ENCODE peak calls at places on chromosomes 5 and 9, in ten cellular contexts. One of them, this sample, is unnamed.

GRCh38 chr5:125412561-125413535 is 666.4 kb upstream of the ZNF608 start:
- DNase-seq in neural crest cell: peak
- DNase-seq in H9: peak
- DNase-seq in AG04450: peak
- DNase-seq in suprapubic skin: peak
- DNase-seq in lower lobe of right lung: peak
- DNase-seq in omental fat pad: no peak
- DNase-seq in keratinocyte: no peak
- DNase-seq in lower leg skin: peak
- DNase-seq in ovary: peak
- DNase-seq in this sample: peak

GRCh38 chr5:131763968-131764367 is 32.8 kb downstream of the FNIP1 start:
- DNase-seq in neural crest cell: no peak
- DNase-seq in H9: no peak
- DNase-seq in AG04450: no peak
- DNase-seq in suprapubic skin: no peak
- DNase-seq in lower lobe of right lung: no peak
- DNase-seq in omental fat pad: no peak
- DNase-seq in keratinocyte: no peak
- DNase-seq in lower leg skin: no peak
- DNase-seq in ovary: no peak
- DNase-seq in this sample: no peak

GRCh38 chr9:124007157-124007460 is 4.5 kb upstream of the LHX2 start:
- DNase-seq in neural crest cell: no peak
- DNase-seq in H9: no peak
- DNase-seq in AG04450: no peak
- DNase-seq in suprapubic skin: no peak
- DNase-seq in lower lobe of right lung: no peak
- DNase-seq in omental fat pad: no peak
- DNase-seq in keratinocyte: no peak
- DNase-seq in lower leg skin: no peak
- DNase-seq in ovary: no peak
- DNase-seq in this sample: no peak

GRCh38 chr9:83231039-83231438 is 168.1 kb upstream of the RASEF start:
- DNase-seq in neural crest cell: no peak
- DNase-seq in H9: no peak
- DNase-seq in AG04450: no peak
- DNase-seq in suprapubic skin: no peak
- DNase-seq in lower lobe of right lung: no peak
- DNase-seq in omental fat pad: no peak
- DNase-seq in keratinocyte: no peak
- DNase-seq in lower leg skin: no peak
- DNase-seq in ovary: no peak
- DNase-seq in this sample: no peak

GRCh38 chr5:12951846-12952245 is 992.6 kb downstream of the DNAH5 start:
- DNase-seq in neural crest cell: no peak
- DNase-seq in H9: no peak
- DNase-seq in AG04450: no peak
- DNase-seq in suprapubic skin: no peak
- DNase-seq in lower lobe of right lung: no peak
- DNase-seq in omental fat pad: no peak
- DNase-seq in keratinocyte: no peak
- DNase-seq in lower leg skin: no peak
- DNase-seq in ovary: no peak
- DNase-seq in this sample: no peak

GRCh38 chr9:107215381-107215780 is 67.7 kb upstream of the RAD23B start:
- DNase-seq in neural crest cell: no peak
- DNase-seq in H9: no peak
- DNase-seq in AG04450: no peak
- DNase-seq in suprapubic skin: no peak
- DNase-seq in lower lobe of right lung: no peak
- DNase-seq in omental fat pad: no peak
- DNase-seq in keratinocyte: no peak
- DNase-seq in lower leg skin: no peak
- DNase-seq in ovary: no peak
- DNase-seq in this sample: no peak

GRCh38 chr5:18375637-18376036 is 741.4 kb downstream of the TAF11L14 start:
- DNase-seq in neural crest cell: no peak
- DNase-seq in H9: no peak
- DNase-seq in AG04450: no peak
- DNase-seq in suprapubic skin: no peak
- DNase-seq in lower lobe of right lung: no peak
- DNase-seq in omental fat pad: no peak
- DNase-seq in keratinocyte: no peak
- DNase-seq in lower leg skin: no peak
- DNase-seq in ovary: no peak
- DNase-seq in this sample: no peak

GRCh38 chr5:55650391-55650790 is 61.7 kb downstream of the SLC38A9 start:
- DNase-seq in neural crest cell: no peak
- DNase-seq in H9: no peak
- DNase-seq in AG04450: no peak
- DNase-seq in suprapubic skin: no peak
- DNase-seq in lower lobe of right lung: no peak
- DNase-seq in omental fat pad: no peak
- DNase-seq in keratinocyte: no peak
- DNase-seq in lower leg skin: no peak
- DNase-seq in ovary: no peak
- DNase-seq in this sample: no peak

GRCh38 chr9:132042324-132042723 is 37.3 kb downstream of the MED27 start:
- DNase-seq in neural crest cell: no peak
- DNase-seq in H9: no peak
- DNase-seq in AG04450: peak
- DNase-seq in suprapubic skin: no peak
- DNase-seq in lower lobe of right lung: no peak
- DNase-seq in omental fat pad: no peak
- DNase-seq in keratinocyte: peak
- DNase-seq in lower leg skin: no peak
- DNase-seq in ovary: no peak
- DNase-seq in this sample: no peak

GRCh38 chr5:126449751-126450271 is 26.6 kb downstream of the GRAMD2B start:
- DNase-seq in neural crest cell: no peak
- DNase-seq in H9: no peak
- DNase-seq in AG04450: no peak
- DNase-seq in suprapubic skin: no peak
- DNase-seq in lower lobe of right lung: no peak
- DNase-seq in omental fat pad: no peak
- DNase-seq in keratinocyte: no peak
- DNase-seq in lower leg skin: no peak
- DNase-seq in ovary: no peak
- DNase-seq in this sample: no peak

GRCh38 chr5:147445951-147446350 is 63.9 kb downstream of the DPYSL3 start:
- DNase-seq in neural crest cell: no peak
- DNase-seq in H9: no peak
- DNase-seq in AG04450: no peak
- DNase-seq in suprapubic skin: no peak
- DNase-seq in lower lobe of right lung: no peak
- DNase-seq in omental fat pad: no peak
- DNase-seq in keratinocyte: no peak
- DNase-seq in lower leg skin: no peak
- DNase-seq in ovary: no peak
- DNase-seq in this sample: no peak

GRCh38 chr5:14742427-14743010 is 78.0 kb downstream of the OTULIN start:
- DNase-seq in neural crest cell: no peak
- DNase-seq in H9: no peak
- DNase-seq in AG04450: no peak
- DNase-seq in suprapubic skin: no peak
- DNase-seq in lower lobe of right lung: no peak
- DNase-seq in omental fat pad: no peak
- DNase-seq in keratinocyte: no peak
- DNase-seq in lower leg skin: no peak
- DNase-seq in ovary: no peak
- DNase-seq in this sample: no peak

GRCh38 chr9:75087824-75088645 is at the start of the genes NMRK1 and OSTF1:
- DNase-seq in neural crest cell: peak
- DNase-seq in H9: peak
- DNase-seq in AG04450: peak
- DNase-seq in suprapubic skin: peak
- DNase-seq in lower lobe of right lung: peak
- DNase-seq in omental fat pad: peak
- DNase-seq in keratinocyte: no peak
- DNase-seq in lower leg skin: peak
- DNase-seq in ovary: peak
- DNase-seq in this sample: peak
- TF ChIP-seq CTCF in neural crest cell: no peak
- TF ChIP-seq CTCF in H9: no peak
- TF ChIP-seq CTCF in AG04450: no peak
- TF ChIP-seq CTCF in suprapubic skin: no peak
- TF ChIP-seq CTCF in lower lobe of right lung: no peak
- TF ChIP-seq CTCF in omental fat pad: no peak
- TF ChIP-seq CTCF in keratinocyte: no peak
- TF ChIP-seq CTCF in lower leg skin: no peak
- TF ChIP-seq CTCF in ovary: no peak
- TF ChIP-seq CTCF in this sample: no peak

GRCh38 chr5:77645995-77646639 is 7.6 kb upstream of the OTP start:
- DNase-seq in neural crest cell: no peak
- DNase-seq in H9: no peak
- DNase-seq in AG04450: no peak
- DNase-seq in suprapubic skin: no peak
- DNase-seq in lower lobe of right lung: no peak
- DNase-seq in omental fat pad: no peak
- DNase-seq in keratinocyte: no peak
- DNase-seq in lower leg skin: no peak
- DNase-seq in ovary: no peak
- DNase-seq in this sample: no peak

GRCh38 chr5:77644443-77645157 is 6.1 kb upstream of the OTP start:
- DNase-seq in neural crest cell: no peak
- DNase-seq in H9: peak
- DNase-seq in AG04450: no peak
- DNase-seq in suprapubic skin: no peak
- DNase-seq in lower lobe of right lung: no peak
- DNase-seq in omental fat pad: no peak
- DNase-seq in keratinocyte: no peak
- DNase-seq in lower leg skin: no peak
- DNase-seq in ovary: no peak
- DNase-seq in this sample: no peak

GRCh38 chr5:77643654-77644404 is 5.3 kb upstream of the OTP start:
- DNase-seq in neural crest cell: no peak
- DNase-seq in H9: no peak
- DNase-seq in AG04450: no peak
- DNase-seq in suprapubic skin: no peak
- DNase-seq in lower lobe of right lung: no peak
- DNase-seq in omental fat pad: no peak
- DNase-seq in keratinocyte: no peak
- DNase-seq in lower leg skin: no peak
- DNase-seq in ovary: no peak
- DNase-seq in this sample: no peak

GRCh38 chr5:77642915-77643653 is 4.6 kb upstream of the OTP start:
- DNase-seq in neural crest cell: no peak
- DNase-seq in H9: peak
- DNase-seq in AG04450: no peak
- DNase-seq in suprapubic skin: no peak
- DNase-seq in lower lobe of right lung: no peak
- DNase-seq in omental fat pad: no peak
- DNase-seq in keratinocyte: no peak
- DNase-seq in lower leg skin: no peak
- DNase-seq in ovary: no peak
- DNase-seq in this sample: no peak

GRCh38 chr5:77645158-77645994 is 6.9 kb upstream of the OTP start:
- DNase-seq in neural crest cell: no peak
- DNase-seq in H9: peak
- DNase-seq in AG04450: no peak
- DNase-seq in suprapubic skin: no peak
- DNase-seq in lower lobe of right lung: peak
- DNase-seq in omental fat pad: no peak
- DNase-seq in keratinocyte: no peak
- DNase-seq in lower leg skin: no peak
- DNase-seq in ovary: no peak
- DNase-seq in this sample: peak
- TF ChIP-seq CTCF in neural crest cell: peak
- TF ChIP-seq CTCF in H9: peak
- TF ChIP-seq CTCF in AG04450: peak
- TF ChIP-seq CTCF in suprapubic skin: peak
- TF ChIP-seq CTCF in lower lobe of right lung: peak
- TF ChIP-seq CTCF in omental fat pad: no peak
- TF ChIP-seq CTCF in keratinocyte: no peak
- TF ChIP-seq CTCF in lower leg skin: no peak
- TF ChIP-seq CTCF in ovary: no peak
- TF ChIP-seq CTCF in this sample: peak

DNA sequence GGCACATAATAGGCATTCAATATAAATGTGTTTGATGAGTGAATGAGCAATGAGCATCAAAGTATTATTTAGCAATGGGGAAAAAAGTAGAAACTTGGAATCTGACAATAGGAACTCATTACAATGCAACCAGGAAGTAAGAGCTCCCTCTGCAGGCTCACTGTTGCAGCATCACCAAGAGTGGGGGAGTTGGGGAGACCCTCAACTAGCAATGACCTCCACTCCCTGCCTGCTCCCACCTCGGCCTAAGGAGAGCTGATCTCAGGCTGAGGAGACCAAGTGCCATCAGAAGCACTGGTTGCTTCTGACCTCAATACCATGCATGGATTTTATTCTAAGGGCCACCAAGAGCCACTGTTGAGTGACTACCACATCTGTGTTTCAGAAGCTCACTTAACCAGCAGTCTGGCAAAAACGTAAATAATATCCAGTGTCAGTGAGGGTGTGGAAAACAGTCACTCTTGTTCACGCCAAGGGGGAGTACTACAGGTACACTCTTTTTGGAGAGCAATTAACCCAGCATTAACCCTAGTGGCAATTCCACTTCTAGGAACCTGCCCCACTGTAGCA is 8.0 kb downstream of the VDAC1 start:
- DNase-seq in neural crest cell: no peak
- DNase-seq in H9: peak
- DNase-seq in AG04450: no peak
- DNase-seq in suprapubic skin: no peak
- DNase-seq in lower lobe of right lung: no peak
- DNase-seq in omental fat pad: no peak
- DNase-seq in keratinocyte: no peak
- DNase-seq in lower leg skin: no peak
- DNase-seq in ovary: no peak
- DNase-seq in this sample: no peak
- TF ChIP-seq CTCF in neural crest cell: peak
- TF ChIP-seq CTCF in H9: peak
- TF ChIP-seq CTCF in AG04450: peak
- TF ChIP-seq CTCF in suprapubic skin: peak
- TF ChIP-seq CTCF in lower lobe of right lung: peak
- TF ChIP-seq CTCF in omental fat pad: no peak
- TF ChIP-seq CTCF in keratinocyte: peak
- TF ChIP-seq CTCF in lower leg skin: no peak
- TF ChIP-seq CTCF in ovary: no peak
- TF ChIP-seq CTCF in this sample: no peak

DNA sequence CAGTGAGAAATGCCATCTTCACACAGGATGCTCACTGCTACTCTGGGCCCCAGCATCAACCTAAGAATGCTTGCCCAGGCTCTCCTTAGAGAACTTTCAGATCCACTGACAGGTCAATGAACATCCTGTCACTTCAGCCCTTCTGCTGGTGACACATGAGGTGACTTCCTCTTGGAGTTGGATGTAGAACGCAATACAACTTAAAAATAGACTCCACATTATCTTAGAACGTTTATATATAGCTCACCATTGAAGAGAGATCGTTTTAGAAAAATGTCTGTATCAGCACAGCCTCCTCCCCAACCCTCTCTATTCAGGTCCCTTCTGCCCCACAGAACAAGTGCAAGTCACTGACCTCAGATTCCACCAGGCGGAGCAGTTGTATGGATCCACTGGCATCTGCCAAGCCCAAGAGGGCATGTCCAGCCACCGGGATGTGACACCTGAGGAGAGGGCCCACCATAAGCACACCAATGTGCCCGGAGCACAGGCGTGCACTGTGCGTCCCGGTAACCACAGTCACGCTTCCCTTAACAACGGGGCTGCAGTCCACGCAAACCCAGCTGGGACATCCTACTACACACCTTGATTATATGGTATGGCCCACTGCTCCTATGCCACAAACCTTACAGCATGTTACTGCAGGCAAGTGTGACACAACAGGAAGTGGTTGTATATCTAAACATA is 2.9 kb downstream of the DPH7 start:
- DNase-seq in neural crest cell: no peak
- DNase-seq in H9: no peak
- DNase-seq in AG04450: no peak
- DNase-seq in suprapubic skin: no peak
- DNase-seq in lower lobe of right lung: no peak
- DNase-seq in omental fat pad: no peak
- DNase-seq in keratinocyte: no peak
- DNase-seq in lower leg skin: no peak
- DNase-seq in ovary: no peak
- DNase-seq in this sample: no peak
- TF ChIP-seq CTCF in neural crest cell: no peak
- TF ChIP-seq CTCF in H9: no peak
- TF ChIP-seq CTCF in AG04450: no peak
- TF ChIP-seq CTCF in suprapubic skin: no peak
- TF ChIP-seq CTCF in lower lobe of right lung: no peak
- TF ChIP-seq CTCF in omental fat pad: no peak
- TF ChIP-seq CTCF in keratinocyte: no peak
- TF ChIP-seq CTCF in lower leg skin: no peak
- TF ChIP-seq CTCF in ovary: no peak
- TF ChIP-seq CTCF in this sample: no peak